ENCODE peak calls at places on chromosomes 6 and 20, in eight cellular contexts. T is GM23338, V is HCT116, C is GM12878, E is upper lobe of left lung, X is HepG2, K is K562, J is Panc1. Y is an unnamed sample.

GRCh38 chr20:59692139-59692538 is 87.8 kb downstream of the PHACTR3 start:
- ATAC-seq in X (no peak), V (no peak), E (no peak), K (no peak), C (no peak), J (no peak), T (no peak), Y (no peak)

GRCh38 chr6:33812669-33813068 is 8.9 kb upstream of the MLN start:
- ATAC-seq in X (peak; percentile 88), K (peak; percentile 89), V (peak; percentile 60), J (no peak), C (peak; percentile 66), T (peak; percentile 69), E (peak; percentile 58), Y (no peak)

GRCh38 chr6:165777680-165778079 is 114.6 kb upstream of the PDE10A start:
- ATAC-seq in C (peak; percentile 34), X (peak; percentile 88), V (peak; percentile 60), K (peak; percentile 79), T (peak; percentile 63), E (no peak), J (no peak), Y (no peak)

GRCh38 chr6:148907573-148907972 is 160.7 kb downstream of the UST start:
- ATAC-seq in T (no peak), C (peak; percentile 96), E (no peak), X (no peak), K (no peak), J (no peak), V (no peak), Y (no peak)

GRCh38 chr6:168201383-168201782 is 118.2 kb downstream of the DACT2 start:
- ATAC-seq in X (peak; percentile 85), C (no peak), J (peak; percentile 64), V (peak; percentile 82), T (peak; percentile 94), E (no peak), K (peak; percentile 89), Y (no peak)

GRCh38 chr20:56454754-56455153 is 13.7 kb upstream of the RTF2 start:
- ATAC-seq in K (no peak), X (no peak), V (no peak), T (no peak), E (no peak), J (no peak), C (peak; percentile 89), Y (no peak)

GRCh38 chr6:91476000-91476399 is 889.1 kb upstream of the MAP3K7 start:
- ATAC-seq in C (peak; percentile 68), K (no peak), J (no peak), V (no peak), T (no peak), E (peak; percentile 70), X (no peak), Y (peak; percentile 63)

GRCh38 chr20:47620808-47621805 is 119.4 kb downstream of the NCOA3 start:
- ATAC-seq in V (no peak), J (no peak), T (no peak), C (peak; percentile 79), E (no peak), X (peak; percentile 33), K (peak; percentile 73), Y (no peak)

GRCh38 chr6:56841751-56842150 is 113.2 kb upstream of the BEND6 start:
- ATAC-seq in E (no peak), X (no peak), T (no peak), C (no peak), K (no peak), V (no peak), J (no peak), Y (no peak)

GRCh38 chr20:10902836-10903410 is 229.1 kb upstream of the JAG1 start:
- ATAC-seq in V (no peak), T (no peak), E (no peak), K (no peak), X (no peak), C (no peak), J (no peak), Y (no peak)

GRCh38 chr6:31585531-31585930 is 546 bp upstream of the LST1 start:
- ATAC-seq in K (peak; percentile 44), V (peak; percentile 55), T (peak; percentile 22), E (no peak), X (no peak), C (peak; percentile 34), J (no peak), Y (no peak)

GRCh38 chr6:57142178-57142525 is 30.0 kb upstream of the BAG2 start:
- ATAC-seq in E (no peak), X (peak; percentile 37), V (no peak), J (no peak), T (no peak), C (no peak), K (no peak), Y (no peak)

GRCh38 chr6:158572653-158573541 is 13.0 kb downstream of the TMEM181 start:
- ATAC-seq in K (no peak), T (no peak), V (no peak), X (no peak), C (no peak), J (no peak), E (no peak), Y (no peak)

GRCh38 chr6:158573542-158573931 is 13.6 kb downstream of the TMEM181 start:
- ATAC-seq in X (no peak), J (no peak), T (no peak), K (no peak), E (no peak), V (no peak), C (no peak), Y (no peak)

GRCh38 chr6:158570681-158570962 is 10.7 kb downstream of the TMEM181 start:
- ATAC-seq in K (no peak), E (no peak), C (no peak), X (no peak), T (no peak), V (no peak), J (no peak), Y (no peak)

GRCh38 chr6:158574800-158575199 is 14.9 kb downstream of the TMEM181 start:
- ATAC-seq in V (no peak), E (no peak), K (no peak), T (no peak), X (no peak), J (no peak), C (no peak), Y (no peak)

GRCh38 chr6:158571826-158572652 is 12.1 kb downstream of the TMEM181 start:
- ATAC-seq in C (peak; percentile 32), X (peak; percentile 95), K (no peak), V (no peak), E (peak; percentile 89), J (no peak), T (no peak), Y (no peak)
- H3K27ac ChIP-seq in C (no peak overlapping the region), X (peak overlapping the region; percentile 70), K (no peak overlapping the region), V (no peak overlapping the region), E (peak overlapping the region; percentile 35), J (no peak overlapping the region), T (no peak overlapping the region), Y (no peak overlapping the region)

GRCh38 chr20:36847710-36848040 is 28.3 kb upstream of the TLDC2 start:
- ATAC-seq in X (no peak), E (no peak), V (no peak), T (no peak), C (no peak), J (no peak), K (no peak), Y (peak; percentile 22)

GRCh38 chr20:36849333-36850065 is 26.4 kb upstream of the TLDC2 start:
- ATAC-seq in E (no peak), V (no peak), J (no peak), T (no peak), K (no peak), X (no peak), C (no peak), Y (no peak)

GRCh38 chr20:36847009-36847709 is 28.8 kb upstream of the TLDC2 start:
- ATAC-seq in K (no peak), T (no peak), C (no peak), X (no peak), V (peak; percentile 61), E (peak; percentile 41), J (peak; percentile 11), Y (peak; percentile 92)

GRCh38 chr20:36848677-36849076 is 27.3 kb upstream of the TLDC2 start:
- ATAC-seq in J (no peak), X (no peak), C (no peak), T (no peak), K (no peak), E (no peak), V (no peak), Y (no peak)

DNA sequence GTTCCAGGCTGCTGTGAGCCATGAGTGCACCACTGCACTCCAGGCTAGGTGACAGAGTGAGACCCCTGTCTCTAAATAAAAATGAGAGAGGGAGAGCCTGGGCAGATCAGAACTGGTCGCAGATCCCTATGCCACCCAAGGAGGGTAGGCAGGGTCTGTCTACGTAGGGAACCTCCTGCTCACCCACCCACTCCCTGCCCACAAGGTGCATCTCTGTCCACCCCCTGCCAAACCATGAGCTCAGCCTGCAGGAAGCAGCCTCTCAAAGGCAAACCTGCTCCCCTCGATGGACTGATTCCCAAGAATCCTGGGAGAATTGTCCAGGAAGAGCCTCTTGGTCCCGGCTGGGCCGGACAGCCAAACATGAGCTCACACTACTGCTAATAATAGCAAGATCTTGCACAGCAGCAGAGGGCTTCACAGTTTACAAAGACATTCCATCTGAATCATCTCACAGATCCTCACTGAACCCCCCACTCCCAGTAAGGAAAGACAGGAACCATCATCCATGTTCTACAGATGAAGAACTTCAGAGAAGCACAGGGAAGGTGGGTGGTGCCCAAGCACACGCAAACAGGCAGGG is 27.8 kb upstream of the TLDC2 start:
- ATAC-seq in T (no peak), J (no peak), E (peak; percentile 38), C (no peak), V (no peak), X (no peak), K (no peak), Y (peak; percentile 65)
- TF ChIP-seq POLR2AphosphoS5 in T (no peak), J (no peak), E (no peak), C (no peak), V (no peak), X (no peak), K (no peak), Y (peak; percentile 74)

GRCh38 chr6:135115411-135116293 is 61.0 kb upstream of the HBS1L start:
- ATAC-seq in K (no peak), X (no peak), J (no peak), T (no peak), V (no peak), E (no peak), C (peak; percentile 69), Y (no peak)

GRCh38 chr6:135114355-135115145 is 59.9 kb upstream of the HBS1L start:
- ATAC-seq in E (no peak), K (no peak), X (no peak), T (no peak), C (peak; percentile 90), J (no peak), V (no peak), Y (no peak)

GRCh38 chr6:135116566-135116965 is 61.9 kb upstream of the HBS1L start:
- ATAC-seq in J (no peak), C (no peak), X (no peak), K (no peak), E (no peak), T (no peak), V (no peak), Y (no peak)

GRCh38 chr6:135118142-135118730 is 62.9 kb upstream of the MYB start:
- ATAC-seq in C (no peak), K (peak; percentile 76), X (no peak), J (no peak), V (no peak), E (no peak), T (no peak), Y (no peak)

GRCh38 chr6:135117413-135117968 is 62.9 kb upstream of the HBS1L start:
- ATAC-seq in X (no peak), E (no peak), V (no peak), C (peak; percentile 22), T (no peak), J (no peak), K (no peak), Y (no peak)
- H3K27me3 ChIP-seq in X (no peaks in the 10 kb centered on the region), E (no peaks in the 10 kb centered on the region), V (no peaks in the 10 kb centered on the region), C (no peaks in the 10 kb centered on the region), T (no peaks in the 10 kb centered on the region), J (peaks cover 2% of the 10 kb centered on the region), K (no peaks in the 10 kb centered on the region), Y (no peaks in the 10 kb centered on the region)

GRCh38 chr6:163308629-163309276 is 105.8 kb upstream of the QKI start:
- ATAC-seq in K (peak; percentile 86), J (no peak), C (no peak), V (no peak), T (no peak), X (no peak), E (no peak), Y (no peak)
- H3K27ac ChIP-seq in K (no peak overlapping the region), J (no peak overlapping the region), C (no peak overlapping the region), V (no peak overlapping the region), T (no peak overlapping the region), X (no peak overlapping the region), E (no peak overlapping the region), Y (no peak overlapping the region)